ENCODE peak calls at places on chromosomes 1 and 21, in ten cellular contexts. K is IMR-90, G is uterus, M is prostate gland, X is right lobe of liver, Q is breast epithelium, C is transverse colon, A is ovary, F is esophagus squamous epithelium, S is sigmoid colon. W is an unnamed sample. For H3K27me3, the result is how much of the 10 kb centered on the place peaks cover.

GRCh38 chr21:43467785-43468184 is 40.9 kb upstream of the SIK1 start:
- DNase-seq in C (no peak), X (no peak), K (no peak), F (no peak), G (no peak), Q (no peak), S (peak), A (no peak), M (no peak), W (no peak)

GRCh38 chr1:67655581-67655980 is 29.4 kb upstream of the GADD45A start:
- DNase-seq in G (no peak), F (no peak), S (no peak), K (no peak), X (no peak), Q (no peak), C (no peak), M (no peak), A (no peak), W (no peak)

GRCh38 chr1:37478451-37478871 is 4.1 kb downstream of the ZC3H12A start:
- DNase-seq in X (peak), M (no peak), Q (no peak), C (peak), K (peak), F (no peak), G (no peak), A (no peak), S (no peak), W (no peak)

GRCh38 chr1:180230791-180231505 is 884 bp downstream of the LHX4 start:
- DNase-seq in S (peak), F (no peak), K (peak), M (no peak), X (no peak), A (no peak), C (no peak), G (no peak), Q (no peak), W (no peak)

GRCh38 chr1:46616277-46617107 is at the start of gene MOB3C:
- DNase-seq in K (peak), X (peak), A (peak), G (peak), F (peak), M (peak), C (peak), S (peak), Q (peak), W (peak)

GRCh38 chr1:15975358-15975804 is 520 bp downstream of the ZBTB17 start:
- DNase-seq in A (no peak), F (no peak), Q (no peak), G (no peak), C (peak), K (peak), X (peak), S (no peak), M (no peak), W (no peak)

GRCh38 chr1:24205701-24206464 is 18.8 kb upstream of the IFNLR1 start:
- DNase-seq in C (no peak), M (peak), K (no peak), G (no peak), A (no peak), S (no peak), F (no peak), X (no peak), Q (no peak), W (no peak)

GRCh38 chr21:21213297-21213696 is 215.1 kb downstream of the NCAM2 start:
- DNase-seq in G (no peak), M (no peak), K (peak), A (no peak), Q (no peak), S (no peak), C (no peak), X (no peak), F (no peak), W (no peak)

GRCh38 chr21:44920694-44921604 is at the start of gene ITGB2:
- DNase-seq in Q (no peak), F (no peak), C (peak), X (no peak), M (no peak), S (no peak), K (no peak), G (no peak), A (no peak), W (no peak)

GRCh38 chr1:160911441-160911840 is 26.5 kb upstream of the ITLN1 start:
- DNase-seq in C (no peak), K (peak), A (no peak), G (no peak), F (no peak), S (no peak), X (no peak), M (no peak), Q (no peak), W (no peak)

GRCh38 chr1:233518344-233518743 is 95.6 kb upstream of the KCNK1 start:
- DNase-seq in K (no peak), S (no peak), M (no peak), G (no peak), F (no peak), Q (no peak), A (no peak), X (no peak), C (peak), W (no peak)

GRCh38 chr1:150536836-150537731 is 12.1 kb upstream of the ADAMTSL4 start:
- DNase-seq in M (no peak), C (no peak), F (no peak), G (no peak), K (no peak), S (no peak), Q (no peak), A (no peak), X (no peak), W (no peak)

GRCh38 chr1:206012086-206012859 is 9.1 kb upstream of the RAB7B start:
- DNase-seq in Q (no peak), F (peak), K (no peak), S (peak), A (no peak), X (peak), M (no peak), C (peak), G (no peak), W (peak)

GRCh38 chr1:16124377-16125087 is 31.3 kb downstream of the EPHA2 start:
- DNase-seq in S (no peak), A (no peak), G (no peak), K (no peak), M (no peak), Q (no peak), F (no peak), X (no peak), C (no peak), W (no peak)

GRCh38 chr21:39034590-39035536 is 148.4 kb downstream of the PSMG1 start:
- DNase-seq in X (no peak), S (peak), K (no peak), M (no peak), A (no peak), F (no peak), G (no peak), Q (no peak), C (no peak), W (no peak)

GRCh38 chr1:26351591-26352337 is 2.2 kb downstream of the CRYBG2 start:
- DNase-seq in Q (no peak), K (peak), S (no peak), A (no peak), F (no peak), M (no peak), C (peak), X (no peak), G (no peak), W (no peak)
- H3K27ac ChIP-seq in Q (no peak), K (no peak), S (no peak), A (no peak), F (peak), M (no peak), C (no peak), X (no peak), G (no peak), W (no peak)

GRCh38 chr1:96722161-96722908 is 751 bp downstream of the PTBP2 start:
- DNase-seq in F (no peak), X (peak), G (peak), A (peak), Q (peak), K (peak), C (peak), M (peak), S (peak), W (peak)
- TF ChIP-seq POLR2A in F (no peak), X (no peak), G (no peak), A (no peak), Q (no peak), K (peak), C (peak), M (no peak), S (peak), W (no peak)

DNA sequence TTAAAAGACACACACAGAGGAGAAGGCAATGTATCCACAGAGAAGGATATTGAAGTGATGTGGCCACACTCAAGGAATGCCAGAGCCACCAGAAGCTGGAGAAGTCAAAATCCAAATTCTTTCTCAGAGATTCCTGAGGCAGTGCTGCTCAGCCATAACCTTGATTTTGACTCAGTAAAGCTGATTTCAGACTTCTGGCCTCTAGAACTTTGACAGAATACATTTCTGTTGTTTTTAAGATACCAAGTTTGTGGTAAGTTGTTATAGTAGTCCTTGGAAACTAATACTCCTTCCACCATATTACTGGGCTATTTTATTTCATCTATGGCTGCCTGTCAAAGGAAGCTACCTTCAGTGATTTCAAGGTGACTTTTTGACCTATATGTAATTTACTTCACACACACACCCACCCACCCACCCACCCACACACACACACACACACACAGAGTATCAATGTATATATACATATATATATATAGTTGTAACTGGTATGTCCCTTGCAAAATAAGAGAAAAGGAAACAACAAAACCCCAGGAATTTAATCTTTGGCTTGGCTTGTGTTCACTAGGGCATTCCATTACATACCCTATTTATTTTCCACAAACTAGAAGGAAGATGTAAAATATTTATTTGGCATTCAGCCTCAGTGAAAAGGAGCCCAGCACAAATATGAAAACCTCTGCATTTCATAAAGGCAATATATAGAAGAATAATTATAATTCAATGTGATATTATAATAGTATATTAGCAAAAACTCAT is 142.1 kb upstream of the PTGFR start:
- DNase-seq in Q (no peak), C (no peak), X (no peak), M (no peak), A (no peak), S (no peak), G (no peak), F (no peak), K (peak), W (no peak)
- H3K27me3 ChIP-seq in Q (under half), C (under half), X (under half), M (under half), A (under half), S (under half), G (under half), F (under half), K (under half), W (under half)

GRCh38 chr1:41155105-41155504 is 87.0 kb downstream of the SCMH1 start:
- DNase-seq in S (no peak), M (no peak), G (no peak), A (no peak), X (no peak), K (no peak), C (no peak), Q (no peak), F (no peak), W (no peak)
- H3K27ac ChIP-seq in S (peak), M (no peak), G (no peak), A (no peak), X (peak), K (no peak), C (no peak), Q (no peak), F (no peak), W (no peak)

DNA sequence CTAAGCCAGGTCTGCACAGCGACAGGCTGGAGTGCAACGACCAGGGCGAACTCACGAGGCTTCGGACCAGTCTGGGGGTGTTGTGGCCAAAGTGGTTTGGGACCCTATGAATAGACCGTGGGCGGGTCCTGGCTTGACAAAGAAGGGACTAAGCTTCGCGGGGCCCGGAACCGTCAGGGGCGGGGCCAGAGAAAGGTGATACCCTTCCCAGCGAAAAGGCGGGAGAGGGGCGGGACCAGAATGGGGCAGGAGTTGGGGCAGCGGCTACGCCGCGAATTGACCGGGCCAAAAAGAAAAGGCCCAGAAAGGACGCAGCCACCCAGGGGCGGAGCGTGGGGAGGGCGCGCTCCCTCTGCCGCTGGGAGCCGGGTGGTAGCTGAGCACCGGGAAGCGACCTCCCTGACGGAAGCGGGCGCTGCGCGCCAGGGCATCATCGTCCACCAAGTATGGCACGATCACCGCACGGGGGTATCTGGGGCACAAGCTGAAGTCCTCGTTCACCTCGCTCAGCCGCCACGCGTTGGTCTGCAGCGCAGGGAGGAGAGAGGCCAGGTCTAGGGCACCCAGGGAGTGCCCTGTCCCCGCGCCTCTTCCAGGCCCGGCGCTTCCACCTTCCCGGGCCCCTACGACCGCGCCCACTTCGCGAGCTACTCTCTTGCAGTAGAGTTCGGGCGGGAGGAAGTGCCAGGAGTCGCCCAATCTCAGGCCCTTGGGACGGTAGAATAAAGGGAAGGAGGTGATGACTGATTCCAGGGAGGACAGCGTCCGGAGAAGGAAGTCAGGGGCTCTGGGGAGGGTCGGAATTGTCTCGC is 6.7 kb upstream of the FAM167B start:
- DNase-seq in G (peak), S (peak), C (peak), Q (peak), X (peak), K (peak), M (peak), F (no peak), A (peak), W (peak)
- TF ChIP-seq POLR2A in G (peak), S (peak), C (peak), Q (no peak), X (peak), K (peak), M (peak), F (no peak), A (peak), W (peak)